ENCODE peak calls at places on chromosomes 3 and 15, in five cellular contexts. M, W, I, V and P are unnamed samples.

GRCh38 chr15:28110416-28110975 is 11.4 kb upstream of the OCA2 start:
- DNase-seq in I (no peak), W (no peak), V (no peak), M (no peak), P (no peak)

GRCh38 chr3:45906681-45907220 is 20.4 kb downstream of the CCR9 start:
- DNase-seq in I (peak), M (peak), V (no peak), W (peak), P (peak)

GRCh38 chr3:143963946-143964345 is 7.7 kb upstream of the DIPK2A start:
- DNase-seq in W (peak), I (no peak), M (no peak), V (no peak), P (no peak)

GRCh38 chr3:195254454-195255175 is 16.3 kb downstream of the XXYLT1 start:
- DNase-seq in V (no peak), I (no peak), M (no peak), W (no peak), P (no peak)

GRCh38 chr15:85024509-85025336 is 43.1 kb downstream of the PDE8A start:
- DNase-seq in V (no peak), I (peak), M (no peak), W (peak), P (peak)

GRCh38 chr3:179149239-179149887 is 1.2 kb downstream of the PIK3CA start:
- DNase-seq in W (peak), I (peak), V (no peak), M (no peak), P (peak)

GRCh38 chr3:89155811-89156210 is 48.4 kb downstream of the EPHA3 start:
- DNase-seq in I (no peak), W (no peak), V (no peak), M (no peak), P (no peak)

GRCh38 chr3:122464659-122465058 is 48.8 kb upstream of the WDR5B start:
- DNase-seq in M (no peak), W (no peak), V (no peak), I (no peak), P (no peak)

GRCh38 chr3:197713477-197713822 is 23.3 kb downstream of the RUBCN start:
- DNase-seq in V (no peak), W (no peak), M (no peak), I (no peak), P (no peak)

GRCh38 chr3:58633157-58633865 is 33.3 kb downstream of the FAM3D start:
- DNase-seq in I (no peak), W (no peak), V (no peak), M (no peak), P (no peak)

GRCh38 chr3:182969277-182969676 is 11.1 kb downstream of the DCUN1D1 start:
- DNase-seq in M (peak), V (no peak), I (peak), W (peak), P (peak)

GRCh38 chr3:55282994-55283393 is 204.1 kb downstream of the WNT5A start:
- DNase-seq in M (no peak), W (no peak), I (no peak), V (no peak), P (peak)

GRCh38 chr15:41695750-41696436 is 35.7 kb downstream of the MGA start:
- DNase-seq in W (peak), M (peak), I (peak), V (no peak), P (peak)

GRCh38 chr3:129687586-129688125 is 81.2 kb upstream of the PLXND1 start:
- DNase-seq in I (peak), W (no peak), M (no peak), V (no peak), P (no peak)

GRCh38 chr3:50588759-50589433 is 19.6 kb downstream of the HEMK1 start:
- DNase-seq in V (no peak), M (no peak), I (peak), W (peak), P (peak)

GRCh38 chr3:62755285-62755684 is 119.9 kb downstream of the CADPS start:
- DNase-seq in W (no peak), I (no peak), M (no peak), V (no peak), P (peak)

GRCh38 chr15:61327019-61327631 is 98.0 kb upstream of the RORA start:
- DNase-seq in I (no peak), W (no peak), M (no peak), V (no peak), P (no peak)

GRCh38 chr3:119338749-119339148 is 44.6 kb downstream of the ARHGAP31 start:
- DNase-seq in W (no peak), M (no peak), I (peak), V (no peak), P (peak)

GRCh38 chr3:158573714-158574113 is 2.7 kb downstream of the MLF1 start:
- DNase-seq in M (no peak), V (no peak), I (no peak), W (no peak), P (no peak)

GRCh38 chr3:196399485-196399945 is 32.7 kb downstream of the UBXN7 start:
- DNase-seq in V (no peak), M (no peak), W (peak), I (peak), P (peak)

GRCh38 chr15:35696767-35697231 is 150.8 kb upstream of the DPH6 start:
- DNase-seq in M (peak), W (peak), I (peak), V (no peak), P (peak)

GRCh38 chr3:172924546-172924945 is 174.0 kb downstream of the ECT2 start:
- DNase-seq in V (no peak), W (no peak), M (no peak), I (peak), P (no peak)

GRCh38 chr3:183396662-183397391 is 31.6 kb downstream of the MCF2L2 start:
- DNase-seq in V (no peak), I (no peak), W (no peak), M (no peak), P (no peak)

GRCh38 chr15:40941528-40942336 is 11.5 kb upstream of the CHAC1 start:
- DNase-seq in W (peak), V (peak), M (peak), I (peak), P (peak)

GRCh38 chr3:135229018-135229495 is 434.0 kb downstream of the EPHB1 start:
- DNase-seq in M (no peak), I (peak), W (no peak), V (no peak), P (no peak)

GRCh38 chr3:57048052-57048671 is 12.3 kb upstream of the SPATA12 start:
- DNase-seq in I (peak), M (no peak), W (peak), V (no peak), P (no peak)

GRCh38 chr15:67505675-67506572 is 15.0 kb upstream of the C15orf61 start:
- DNase-seq in V (no peak), W (no peak), I (no peak), M (no peak), P (no peak)

GRCh38 chr15:66802087-66803001 is 100.3 kb downstream of the SMAD6 start:
- DNase-seq in W (peak), V (no peak), M (no peak), I (peak), P (peak)

GRCh38 chr15:45588199-45588910 is 1.2 kb downstream of the BLOC1S6 start:
- DNase-seq in I (peak), V (no peak), W (peak), M (no peak), P (peak)

GRCh38 chr3:49028673-49029562 is at the start of gene IMPDH2:
- DNase-seq in V (peak), M (peak), W (peak), I (peak), P (peak)

GRCh38 chr3:71514621-71515020 is 68.9 kb downstream of the FOXP1 start:
- DNase-seq in W (peak), M (no peak), I (peak), V (no peak), P (peak)

GRCh38 chr3:15256861-15257341 is 50.9 kb downstream of the CAPN7 start:
- DNase-seq in M (no peak), I (no peak), V (no peak), W (no peak), P (no peak)

GRCh38 chr3:106421928-106422327 is 553.1 kb upstream of the CBLB start:
- DNase-seq in I (peak), W (peak), V (no peak), M (no peak), P (peak)

GRCh38 chr3:69324362-69325025 is 61.4 kb downstream of the FRMD4B start:
- DNase-seq in M (no peak), V (no peak), W (no peak), I (no peak), P (peak)

GRCh38 chr15:70328137-70329115 is 230.7 kb upstream of the TLE3 start:
- DNase-seq in M (peak), V (no peak), I (peak), W (peak), P (peak)

GRCh38 chr15:36106640-36107335 is 472.6 kb upstream of the CDIN1 start:
- DNase-seq in W (no peak), V (no peak), I (peak), M (no peak), P (peak)

GRCh38 chr3:31275038-31275562 is 257.6 kb upstream of the STT3B start:
- DNase-seq in I (peak), M (peak), V (no peak), W (peak), P (peak)